ENCODE peak calls at places on chromosome 14, in five cellular contexts. Q, N, R, O and J are unnamed samples.

GRCh38 chr14:56342419-56342901 is 224.2 kb downstream of the PELI2 start:
- DNase-seq in O (peak), N (peak), Q (no peak), R (no peak), J (no peak)

GRCh38 chr14:73173092-73173735 is 36.9 kb downstream of the PSEN1 start:
- DNase-seq in Q (no peak), R (no peak), O (peak), N (peak), J (peak)

GRCh38 chr14:103401223-103402214 is 16.3 kb downstream of the MARK3 start:
- DNase-seq in O (peak), R (no peak), N (peak), Q (no peak), J (no peak)

GRCh38 chr14:56351861-56352260 is 227.7 kb upstream of the TMEM260 start:
- DNase-seq in R (no peak), O (peak), N (peak), Q (no peak), J (no peak)

GRCh38 chr14:78170203-78170602 is at the start of gene NRXN3:
- DNase-seq in R (peak), O (no peak), Q (peak), N (no peak), J (peak)

GRCh38 chr14:29216774-29217232 is 450.2 kb downstream of the FOXG1 start:
- DNase-seq in N (no peak), Q (no peak), O (peak), R (no peak), J (no peak)

GRCh38 chr14:66662374-66662773 is 154.4 kb downstream of the GPHN start:
- DNase-seq in Q (no peak), N (no peak), R (no peak), O (peak), J (no peak)

GRCh38 chr14:65854215-65854614 is 441.7 kb downstream of the FUT8 start:
- DNase-seq in N (no peak), R (no peak), Q (no peak), O (no peak), J (no peak)

GRCh38 chr14:30223966-30224365 is 296.3 kb upstream of the PRKD1 start:
- DNase-seq in O (no peak), Q (no peak), R (no peak), N (no peak), J (no peak)

GRCh38 chr14:95227279-95227860 is 70.0 kb upstream of the DICER1 start:
- DNase-seq in O (no peak), Q (no peak), R (no peak), N (peak), J (no peak)

GRCh38 chr14:78530078-78530477 is 359.9 kb downstream of the NRXN3 start:
- DNase-seq in Q (peak), N (no peak), R (peak), O (no peak), J (peak)

GRCh38 chr14:99028521-99028920 is 243.5 kb downstream of the BCL11B start:
- DNase-seq in O (no peak), Q (no peak), R (no peak), N (no peak), J (no peak)

GRCh38 chr14:105842105-105842504 is 315.7 kb downstream of the TMEM121 start:
- DNase-seq in Q (no peak), R (no peak), N (no peak), O (no peak), J (no peak)

GRCh38 chr14:76034566-76034965 is 49.0 kb downstream of the IFT43 start:
- DNase-seq in O (no peak), N (no peak), Q (peak), R (no peak), J (no peak)

GRCh38 chr14:20587489-20588154 is at the start of gene RNASE11:
- DNase-seq in O (no peak), Q (peak), N (no peak), R (no peak), J (no peak)
- H3K23ac ChIP-seq in O (no peak), Q (no peak), N (no peak), R (no peak), J (no peak)

GRCh38 chr14:100692256-100692655 is 34.4 kb upstream of the DLK1 start:
- DNase-seq in Q (no peak), O (peak), N (no peak), R (no peak), J (no peak)
- H2AFZ ChIP-seq in Q (no peak), O (no peak), N (peak), R (no peak), J (no peak)

GRCh38 chr14:68658029-68658509 is 134.8 kb downstream of the ZFP36L1 start:
- DNase-seq in Q (peak), R (no peak), O (no peak), N (no peak), J (no peak)

GRCh38 chr14:68655961-68656360 is 136.9 kb downstream of the ZFP36L1 start:
- DNase-seq in O (no peak), R (no peak), Q (peak), N (no peak), J (no peak)

GRCh38 chr14:68656452-68656851 is 136.4 kb downstream of the ZFP36L1 start:
- DNase-seq in Q (peak), N (no peak), R (peak), O (no peak), J (no peak)

GRCh38 chr14:68659021-68659931 is 133.6 kb downstream of the ZFP36L1 start:
- DNase-seq in N (peak), O (peak), Q (peak), R (peak), J (no peak)

GRCh38 chr14:68657300-68658028 is 135.4 kb downstream of the ZFP36L1 start:
- DNase-seq in O (no peak), Q (peak), R (peak), N (no peak), J (no peak)
- H3K18ac ChIP-seq in O (peak), Q (no peak), R (no peak), N (no peak), J (peak)

GRCh38 chr14:90574640-90575131 is 177.9 kb downstream of the CALM1 start:
- DNase-seq in N (no peak), Q (no peak), R (no peak), O (no peak), J (no peak)
- H3K23ac ChIP-seq in N (no peak), Q (no peak), R (no peak), O (no peak), J (no peak)

GRCh38 chr14:54901380-54902142 is 1.1 kb downstream of the GCH1 start:
- DNase-seq in O (peak), Q (no peak), N (no peak), R (no peak), J (no peak)
- H2AFZ ChIP-seq in O (peak), Q (no peak), N (peak), R (no peak), J (peak)

GRCh38 chr14:23067847-23068791 is 10.8 kb upstream of the CDH24 start:
- DNase-seq in N (no peak), R (no peak), Q (no peak), O (no peak), J (no peak)

GRCh38 chr14:23063601-23064000 is 6.3 kb upstream of the CDH24 start:
- DNase-seq in N (no peak), R (no peak), Q (no peak), O (no peak), J (no peak)

GRCh38 chr14:23066855-23067744 is 9.8 kb upstream of the CDH24 start:
- DNase-seq in Q (no peak), R (no peak), O (no peak), N (no peak), J (no peak)

GRCh38 chr14:23068792-23069412 is 11.6 kb upstream of the CDH24 start:
- DNase-seq in N (peak), Q (peak), R (peak), O (peak), J (peak)

GRCh38 chr14:23066368-23066767 is 9.0 kb upstream of the CDH24 start:
- DNase-seq in R (no peak), Q (no peak), O (no peak), N (no peak), J (no peak)
- H3K18ac ChIP-seq in R (no peak), Q (no peak), O (no peak), N (no peak), J (no peak)